ENCODE peak calls at places on chromosome 10, in four cellular contexts. X is HepG2, G is A549, I is K562. V is an unnamed sample.

GRCh38 chr10:133403359-133403758 is 9.4 kb downstream of the MTG1 start:
- DNase-seq in G (no peak), I (no peak), X (no peak), V (no peak)

GRCh38 chr10:119191881-119192280 is 13.3 kb upstream of the PRDX3 start:
- DNase-seq in I (no peak), X (no peak), G (no peak), V (no peak)

GRCh38 chr10:113459672-113460280 is 93.1 kb upstream of the HABP2 start:
- DNase-seq in X (no peak), I (no peak), G (no peak), V (no peak)

GRCh38 chr10:75234683-75235374 is 928 bp downstream of the COMTD1 start:
- DNase-seq in G (no peak), I (peak), X (no peak), V (peak)

GRCh38 chr10:72692897-72693598 is 1.1 kb downstream of the MCU start:
- DNase-seq in I (no peak), G (no peak), X (no peak), V (no peak)

GRCh38 chr10:11328264-11329054 is 283.0 kb downstream of the USP6NL start:
- DNase-seq in X (no peak), G (no peak), I (no peak), V (no peak)

GRCh38 chr10:100939763-100940344 is 27.1 kb downstream of the SLF2 start:
- DNase-seq in X (no peak), G (no peak), I (no peak), V (no peak)

GRCh38 chr10:77164616-77165311 is 472.8 kb downstream of the KCNMA1 start:
- DNase-seq in X (no peak), I (no peak), G (no peak), V (no peak)

GRCh38 chr10:102610499-102610898 is 33.8 kb upstream of the TRIM8 start:
- DNase-seq in X (no peak), I (no peak), G (no peak), V (no peak)

GRCh38 chr10:119653209-119653608 is 2.0 kb downstream of the BAG3 start:
- DNase-seq in X (no peak), G (no peak), I (no peak), V (no peak)

GRCh38 chr10:44382131-44382858 is 2.6 kb downstream of the CXCL12 start:
- DNase-seq in I (no peak), G (no peak), X (no peak), V (peak)

GRCh38 chr10:42888504-42889095 is 106.0 kb downstream of the BMS1 start:
- DNase-seq in X (no peak), G (no peak), I (no peak), V (no peak)

GRCh38 chr10:91163709-91164474 is 56.6 kb upstream of the PCGF5 start:
- DNase-seq in I (peak), G (peak), X (peak), V (peak)

GRCh38 chr10:93235686-93236085 is 162.0 kb downstream of the CYP26A1 start:
- DNase-seq in X (peak), I (no peak), G (peak), V (no peak)

GRCh38 chr10:122116331-122116730 is 127.4 kb downstream of the TACC2 start:
- DNase-seq in X (peak), G (peak), I (no peak), V (no peak)

GRCh38 chr10:72320676-72321247 is 34.0 kb downstream of the DNAJB12 start:
- DNase-seq in G (peak), X (peak), I (peak), V (peak)

GRCh38 chr10:93386496-93387369 is 95.4 kb downstream of the MYOF start:
- DNase-seq in G (no peak), I (no peak), X (no peak), V (no peak)

GRCh38 chr10:72261323-72262018 is 12.3 kb upstream of the DDIT4 start:
- DNase-seq in X (no peak), G (peak), I (peak), V (no peak)

GRCh38 chr10:106716375-106716774 is 448.1 kb downstream of the SORCS1 start:
- DNase-seq in X (no peak), I (no peak), G (no peak), V (no peak)

GRCh38 chr10:28717659-28718201 is 40.4 kb downstream of the BAMBI start:
- DNase-seq in I (no peak), G (no peak), X (no peak), V (no peak)

GRCh38 chr10:28714401-28715053 is 37.2 kb downstream of the BAMBI start:
- DNase-seq in G (no peak), X (peak), I (no peak), V (no peak)

GRCh38 chr10:28715757-28716156 is 38.4 kb downstream of the BAMBI start:
- DNase-seq in G (no peak), X (peak), I (no peak), V (no peak)

GRCh38 chr10:28715246-28715645 is 37.9 kb downstream of the BAMBI start:
- DNase-seq in I (no peak), G (no peak), X (no peak), V (no peak)

GRCh38 chr10:28716748-28717147 is 39.4 kb downstream of the BAMBI start:
- DNase-seq in X (no peak), G (no peak), I (no peak), V (no peak)
- TF ChIP-seq HMGXB4 in X (no peak), G (no peak), I (no peak), V (no peak)

DNA sequence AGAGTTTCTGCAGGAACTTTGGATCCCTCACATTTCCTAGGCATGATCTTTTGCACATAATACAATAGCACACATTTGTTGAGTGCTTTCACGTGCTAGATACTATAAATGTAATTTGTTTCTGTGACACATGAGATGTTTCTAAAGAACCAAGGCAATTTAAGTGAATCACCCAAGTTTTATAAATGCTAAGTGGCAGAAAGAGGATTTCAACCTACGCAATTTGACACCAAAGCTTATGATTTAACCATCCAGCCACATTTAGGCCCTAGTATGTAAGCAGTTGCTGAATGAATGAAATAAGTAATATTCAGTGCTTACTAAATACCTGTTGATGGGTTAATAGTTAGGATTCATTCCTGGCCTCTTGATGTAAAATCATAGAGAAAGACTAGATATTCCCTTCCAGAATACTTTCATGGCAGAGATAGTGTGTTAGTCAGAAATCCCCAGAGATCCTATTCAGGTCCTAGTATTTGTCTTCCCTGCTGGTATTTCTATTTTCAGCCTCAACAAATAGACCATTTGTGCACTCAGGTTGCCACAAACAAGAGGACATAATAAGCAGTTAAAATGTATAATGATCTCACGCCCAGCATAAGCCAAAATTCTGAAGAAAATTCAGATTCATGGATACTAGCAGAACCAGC is 572.6 kb downstream of the IPMK start:
- DNase-seq in I (no peak), X (no peak), G (no peak), V (no peak)
- TF ChIP-seq HMGXB4 in I (no peak), X (no peak), G (no peak), V (no peak)

GRCh38 chr10:89088901-89089300 is 98.3 kb downstream of the FAS start:
- DNase-seq in X (no peak), G (no peak), I (no peak), V (no peak)
- TF ChIP-seq HMGXB4 in X (no peak), G (no peak), I (no peak), V (no peak)

DNA sequence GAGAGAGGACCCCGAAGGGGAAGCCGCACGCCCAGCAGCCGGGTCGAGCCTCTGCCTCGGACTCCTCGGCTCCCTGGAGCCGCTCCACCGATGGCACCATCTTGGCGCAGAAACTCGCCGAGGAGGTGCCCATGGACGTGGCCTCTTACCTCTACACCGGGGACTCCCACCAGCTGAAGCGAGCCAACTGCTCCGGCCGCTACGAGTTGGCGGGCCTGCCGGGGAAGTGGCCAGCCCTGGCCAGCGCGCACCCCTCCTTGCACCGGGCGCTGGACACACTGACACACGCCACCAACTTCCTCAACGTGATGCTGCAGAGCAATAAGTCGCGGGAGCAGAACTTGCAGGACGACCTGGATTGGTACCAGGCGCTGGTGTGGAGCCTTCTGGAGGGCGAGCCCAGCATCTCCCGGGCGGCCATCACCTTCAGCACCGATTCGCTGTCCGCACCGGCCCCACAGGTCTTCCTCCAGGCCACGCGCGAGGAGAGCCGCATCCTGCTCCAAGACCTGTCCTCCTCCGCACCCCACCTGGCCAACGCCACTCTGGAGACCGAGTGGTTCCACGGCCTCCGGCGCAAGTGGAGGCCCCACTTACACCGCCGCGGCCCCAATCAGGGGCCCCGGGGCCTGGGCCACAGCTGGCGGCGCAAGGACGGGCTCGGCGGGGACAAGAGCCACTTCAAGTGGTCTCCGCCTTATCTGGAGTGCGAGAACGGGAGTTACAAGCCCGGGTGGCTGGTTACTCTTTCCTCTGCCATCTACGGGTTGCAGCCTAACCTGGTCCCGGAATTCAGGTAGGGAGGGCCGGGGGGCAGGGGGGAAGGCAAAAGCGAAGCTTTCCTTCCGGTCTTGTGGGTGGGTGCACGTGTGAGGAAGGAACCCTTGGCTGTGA is 973 bp downstream of the GPR158 start:
- DNase-seq in G (no peak), I (no peak), X (no peak), V (peak)
- TF ChIP-seq HMGXB4 in G (no peak), I (no peak), X (no peak), V (no peak)